ENCODE peak calls at places on chromosomes 3 and 15, in five cellular contexts. G is neural crest cell, A is neural progenitor cell, F is type B pancreatic cell, B is H9. D is an unnamed sample.

GRCh38 chr3:45043715-45044299 is 17.7 kb downstream of the CLEC3B start:
- DNase-seq in G (no peak), A (peak; percentile 25), B (no peak), F (no peak), D (no peak)

GRCh38 chr3:113070226-113071220 is 79.7 kb downstream of the GTPBP8 start:
- DNase-seq in B (no peak), A (no peak), G (no peak), F (no peak), D (no peak)

GRCh38 chr15:90414408-90415028 is 26.5 kb downstream of the IQGAP1 start:
- DNase-seq in B (no peak), F (no peak), G (no peak), A (no peak), D (no peak)

GRCh38 chr3:126348308-126348920 is 8.8 kb downstream of the KLF15 start:
- DNase-seq in B (peak; percentile 69), A (peak; percentile 37), G (no peak), F (no peak), D (no peak)

GRCh38 chr3:78497692-78498091 is 1270.1 kb downstream of the ROBO1 start:
- DNase-seq in B (no peak), A (no peak), F (no peak), G (no peak), D (no peak)

GRCh38 chr3:53478166-53478830 is 16.1 kb upstream of the CACNA1D start:
- DNase-seq in B (no peak), G (no peak), F (no peak), A (no peak), D (no peak)

GRCh38 chr3:48662753-48663488 is at the start of gene CELSR3:
- DNase-seq in G (peak; percentile 85), F (peak; percentile 88), B (peak; percentile 90), A (peak; percentile 96), D (peak; percentile 70)

GRCh38 chr3:96000963-96001362 is 813.4 kb upstream of the EPHA6 start:
- DNase-seq in B (peak; percentile 38), G (no peak), F (no peak), A (peak; percentile 85), D (no peak)

GRCh38 chr3:17355591-17355990 is 386.8 kb downstream of the TBC1D5 start:
- DNase-seq in F (no peak), B (no peak), G (no peak), A (no peak), D (no peak)

GRCh38 chr15:68626739-68627138 is 47.9 kb downstream of the CORO2B start:
- DNase-seq in A (no peak), B (no peak), F (no peak), G (no peak), D (no peak)

GRCh38 chr15:71185706-71186105 is 70.4 kb downstream of the THSD4 start:
- DNase-seq in A (no peak), F (no peak), B (no peak), G (no peak), D (no peak)

GRCh38 chr3:196220587-196220986 is 4.3 kb downstream of the SLC51A start:
- DNase-seq in A (no peak), G (no peak), F (no peak), B (no peak), D (no peak)

GRCh38 chr3:50352762-50353161 is 2.1 kb downstream of the CYB561D2 start:
- DNase-seq in B (no peak), A (no peak), G (no peak), F (no peak), D (no peak)

GRCh38 chr3:185152433-185153169 is at the start of gene C3orf70:
- DNase-seq in A (peak; percentile 79), G (peak; percentile 59), B (peak; percentile 49), F (peak; percentile 78), D (peak; percentile 37)

GRCh38 chr3:9074079-9074478 is 110.8 kb upstream of the RAD18 start:
- DNase-seq in F (no peak), A (no peak), G (no peak), B (no peak), D (no peak)

GRCh38 chr3:80770106-80771079 is 991.1 kb downstream of the GBE1 start:
- DNase-seq in F (no peak), B (no peak), A (peak; percentile 4), G (no peak), D (no peak)

GRCh38 chr3:18419232-18419631 is 5.9 kb downstream of the SATB1 start:
- DNase-seq in G (no peak), B (no peak), F (no peak), A (no peak), D (no peak)

GRCh38 chr3:171685116-171685895 is 125.0 kb downstream of the PLD1 start:
- DNase-seq in F (no peak), B (no peak), G (no peak), A (no peak), D (no peak)

GRCh38 chr15:101723874-101724674 is at the start of gene TARS3:
- DNase-seq in F (peak; percentile 90), A (peak; percentile 97), G (peak; percentile 78), B (peak; percentile 95), D (peak; percentile 83)

GRCh38 chr3:130854208-130854864 is 39.5 kb upstream of the ATP2C1 start:
- DNase-seq in A (no peak), G (no peak), B (no peak), F (no peak), D (no peak)

GRCh38 chr15:65082303-65082958 is 5.9 kb downstream of the KBTBD13 start:
- DNase-seq in B (peak; percentile 70), A (peak; percentile 51), F (no peak), G (no peak), D (no peak)

GRCh38 chr15:56249080-56249479 is 5.4 kb upstream of the RFX7 start:
- DNase-seq in G (no peak), B (peak; percentile 49), A (peak; percentile 76), F (no peak), D (no peak)

GRCh38 chr15:77838595-77838994 is 205.9 kb upstream of the LINGO1 start:
- DNase-seq in G (no peak), B (no peak), F (no peak), A (no peak), D (no peak)

GRCh38 chr15:41557673-41558399 is 1.2 kb upstream of the TYRO3 start:
- DNase-seq in F (peak; percentile 77), G (peak; percentile 64), B (peak; percentile 89), A (peak; percentile 90), D (peak; percentile 83)

GRCh38 chr3:87006844-87007439 is 16.0 kb upstream of the VGLL3 start:
- DNase-seq in B (no peak), F (no peak), G (no peak), A (no peak), D (no peak)

GRCh38 chr15:34609658-34610057 is 26.2 kb upstream of the GOLGA8B start:
- DNase-seq in F (no peak), A (no peak), G (no peak), B (no peak), D (no peak)

GRCh38 chr3:116517308-116517707 is 72.0 kb upstream of the LSAMP start:
- DNase-seq in A (peak; percentile 39), B (no peak), F (no peak), G (no peak), D (no peak)

GRCh38 chr15:45126535-45127158 is 3.0 kb downstream of the DUOXA1 start:
- DNase-seq in A (peak; percentile 32), F (no peak), B (no peak), G (no peak), D (no peak)
- TF ChIP-seq CTCF in A (peak; percentile 68), F (peak; percentile 67), B (peak; percentile 75), G (peak; percentile 73), D (peak; percentile 27)

GRCh38 chr15:32649336-32649735 is 7.8 kb downstream of the SCG5 start:
- DNase-seq in F (no peak), A (peak; percentile 56), G (no peak), B (no peak), D (no peak)
- TF ChIP-seq CTCF in F (peak; percentile 63), A (peak; percentile 61), G (peak; percentile 46), B (peak; percentile 66), D (no peak)

DNA sequence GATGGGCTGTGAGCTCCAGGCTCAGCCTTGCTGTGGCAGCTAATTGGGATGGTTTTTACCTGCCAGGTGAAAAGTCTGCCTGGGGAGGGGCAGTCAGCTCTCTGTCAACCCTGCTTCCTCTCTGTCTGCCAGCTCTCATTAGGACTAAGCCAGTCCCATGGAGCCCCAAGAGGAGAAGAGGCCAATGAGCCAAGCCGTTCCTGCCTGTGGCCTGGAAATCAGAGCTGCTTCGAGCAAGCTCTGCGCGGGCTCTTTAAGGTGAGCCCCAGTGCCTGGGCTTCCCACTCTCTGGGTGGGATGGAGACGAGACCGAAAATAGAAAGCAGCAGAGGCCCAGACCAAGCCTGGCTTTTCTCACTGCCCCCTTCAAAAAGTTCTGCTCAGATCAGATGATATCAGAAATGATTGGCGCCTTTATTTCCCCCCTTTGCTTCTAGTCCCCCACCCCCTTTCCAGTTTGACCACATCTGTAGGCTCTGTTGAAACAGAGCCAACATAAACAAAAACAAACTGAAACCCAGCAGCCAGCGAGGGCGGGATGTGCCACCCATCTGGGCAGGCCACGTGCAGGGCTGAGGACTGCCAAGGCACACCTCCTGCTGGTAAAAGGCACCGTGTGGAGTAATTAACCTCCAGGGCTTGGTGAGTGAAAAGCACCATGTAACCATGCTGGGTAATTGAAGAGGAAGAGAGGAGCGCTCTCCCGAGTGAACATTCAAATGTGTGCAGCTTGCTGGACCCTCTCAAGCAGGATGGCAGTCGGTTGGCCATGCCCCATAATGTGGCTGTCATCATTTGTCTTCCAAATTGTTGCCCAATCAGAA is 471.0 kb upstream of the PROK2 start:
- DNase-seq in B (no peak), F (no peak), G (no peak), A (no peak), D (no peak)
- TF ChIP-seq CTCF in B (no peak), F (no peak), G (no peak), A (no peak), D (no peak)

DNA sequence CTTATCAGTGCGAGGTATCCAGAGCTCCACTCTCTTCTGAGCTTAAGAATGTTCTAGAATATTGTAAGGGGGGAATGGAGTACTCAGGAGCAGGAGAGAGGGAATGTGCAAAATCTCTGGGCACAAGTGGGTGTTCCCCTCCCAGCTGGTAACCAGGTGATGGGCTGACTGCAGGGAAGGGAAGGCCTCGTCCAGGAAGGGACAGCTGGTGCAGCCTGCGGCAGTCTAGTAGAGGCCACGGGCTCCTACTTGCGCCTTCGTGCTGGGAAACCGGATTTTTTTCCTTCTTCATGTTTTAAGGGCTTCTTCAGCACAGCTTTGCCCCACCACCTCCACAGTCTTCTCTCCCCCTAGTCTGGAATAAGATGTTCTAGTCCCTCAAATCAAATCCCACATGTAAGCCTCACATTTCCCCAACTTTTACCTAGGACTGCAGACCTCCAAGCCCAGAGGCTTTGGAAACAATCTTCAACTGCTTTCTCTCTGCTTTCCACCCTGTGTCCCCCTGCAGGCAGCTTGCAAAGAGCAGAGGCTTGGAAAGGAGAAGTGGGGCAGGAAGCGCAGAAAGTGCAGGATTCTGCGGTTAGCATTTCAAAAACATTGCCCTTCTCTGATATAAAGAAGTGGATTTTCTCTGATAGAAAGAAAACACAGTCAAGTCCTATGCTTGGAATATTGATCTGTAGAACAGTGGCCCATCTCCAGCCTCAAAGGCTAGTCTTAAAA is 11.9 kb upstream of the CGNL1 start:
- DNase-seq in B (peak; percentile 72), A (peak; percentile 57), F (no peak), G (no peak), D (no peak)
- TF ChIP-seq CTCF in B (peak; percentile 65), A (peak; percentile 50), F (peak; percentile 63), G (peak; percentile 46), D (no peak)

D was measured in mesothelial cell of epicardium.